ENCODE peak calls at places on chromosomes 7 and 10, in eight cellular contexts. Q, A, Y, X, J, M, W and S are unnamed samples.

GRCh38 chr7:91242097-91242846 is 22.0 kb upstream of the FZD1 start:
- DNase-seq in Q (no peak), A (peak), Y (no peak), X (peak), J (no peak), M (peak), W (no peak), S (peak)

GRCh38 chr7:36228039-36228438 is 75.0 kb downstream of the EEPD1 start:
- DNase-seq in Q (no peak), A (no peak), Y (no peak), X (no peak), J (no peak), M (no peak), W (no peak), S (no peak)

GRCh38 chr10:111598433-111599059 is 521.7 kb downstream of the ADRA2A start:
- DNase-seq in Q (no peak), A (peak), Y (peak), X (peak), J (no peak), M (peak), W (peak), S (peak)

GRCh38 chr7:92691578-92691977 is 101.4 kb upstream of the FAM133B start:
- DNase-seq in Q (no peak), A (peak), Y (peak), X (peak), J (no peak), M (peak), W (peak), S (peak)

GRCh38 chr7:112204072-112204775 is 2.0 kb downstream of the DOCK4 start:
- DNase-seq in Q (no peak), A (peak), Y (no peak), X (no peak), J (no peak), M (peak), W (peak), S (no peak)

GRCh38 chr10:91354166-91354565 is 56.0 kb upstream of the HECTD2 start:
- DNase-seq in Q (no peak), A (no peak), Y (no peak), X (no peak), J (no peak), M (no peak), W (no peak), S (no peak)

GRCh38 chr7:157047148-157047547 is 36.7 kb upstream of the MNX1 start:
- DNase-seq in Q (no peak), A (peak), Y (no peak), X (no peak), J (no peak), M (no peak), W (no peak), S (no peak)

GRCh38 chr10:112744525-112744924 is 205.5 kb upstream of the TCF7L2 start:
- DNase-seq in Q (no peak), A (no peak), Y (no peak), X (no peak), J (no peak), M (no peak), W (no peak), S (no peak)

GRCh38 chr10:82889703-82890102 is 1014.7 kb downstream of the NRG3 start:
- DNase-seq in Q (no peak), A (no peak), Y (no peak), X (no peak), J (no peak), M (no peak), W (no peak), S (no peak)

GRCh38 chr7:24435002-24435401 is 138.2 kb upstream of the PALS2 start:
- DNase-seq in Q (no peak), A (no peak), Y (no peak), X (no peak), J (no peak), M (no peak), W (no peak), S (no peak)

GRCh38 chr10:122746408-122746807 is 46.8 kb upstream of the C10orf120 start:
- DNase-seq in Q (no peak), A (peak), Y (no peak), X (no peak), J (no peak), M (no peak), W (no peak), S (no peak)

GRCh38 chr10:25017661-25018060 is 1.2 kb downstream of the THNSL1 start:
- DNase-seq in Q (no peak), A (no peak), Y (no peak), X (no peak), J (no peak), M (no peak), W (no peak), S (no peak)

GRCh38 chr10:126387931-126388911 is at the start of gene ADAM12:
- DNase-seq in Q (no peak), A (peak), Y (peak), X (peak), J (peak), M (peak), W (peak), S (peak)

GRCh38 chr10:115772606-115773005 is 500.4 kb downstream of the GFRA1 start:
- DNase-seq in Q (no peak), A (peak), Y (peak), X (peak), J (no peak), M (peak), W (no peak), S (peak)

GRCh38 chr10:97687785-97688781 is 1.0 kb upstream of the AVPI1 start:
- DNase-seq in Q (no peak), A (peak), Y (no peak), X (peak), J (no peak), M (peak), W (no peak), S (peak)

GRCh38 chr10:110457851-110458582 is 39.7 kb upstream of the DUSP5 start:
- DNase-seq in Q (no peak), A (no peak), Y (no peak), X (no peak), J (no peak), M (no peak), W (no peak), S (no peak)

GRCh38 chr10:5624701-5625100 is 41.7 kb downstream of the ASB13 start:
- DNase-seq in Q (no peak), A (no peak), Y (no peak), X (no peak), J (no peak), M (no peak), W (no peak), S (no peak)

GRCh38 chr10:63722537-63722936 is 201.3 kb downstream of the REEP3 start:
- DNase-seq in Q (no peak), A (no peak), Y (peak), X (peak), J (peak), M (peak), W (peak), S (peak)

GRCh38 chr7:51090411-51090810 is 226.2 kb downstream of the COBL start:
- DNase-seq in Q (no peak), A (no peak), Y (no peak), X (no peak), J (no peak), M (peak), W (no peak), S (no peak)

GRCh38 chr10:5293691-5294550 is 70.8 kb upstream of the UCN3 start:
- DNase-seq in Q (no peak), A (peak), Y (no peak), X (peak), J (peak), M (peak), W (peak), S (peak)

GRCh38 chr10:70729763-70730357 is 55.3 kb downstream of the TBATA start:
- DNase-seq in Q (no peak), A (no peak), Y (no peak), X (no peak), J (no peak), M (no peak), W (peak), S (no peak)

GRCh38 chr7:135333946-135334345 is 100.3 kb downstream of the STRA8 start:
- DNase-seq in Q (no peak), A (peak), Y (no peak), X (no peak), J (no peak), M (no peak), W (no peak), S (no peak)

GRCh38 chr10:128011059-128011979 is 104.4 kb downstream of the PTPRE start:
- DNase-seq in Q (peak), A (peak), Y (peak), X (peak), J (peak), M (peak), W (peak), S (peak)

GRCh38 chr10:75358835-75359421 is 42.6 kb downstream of the ZNF503 start:
- DNase-seq in Q (no peak), A (peak), Y (no peak), X (peak), J (no peak), M (peak), W (no peak), S (peak)

GRCh38 chr10:68049289-68050078 is 25.6 kb downstream of the HERC4 start:
- DNase-seq in Q (no peak), A (no peak), Y (no peak), X (no peak), J (no peak), M (no peak), W (no peak), S (no peak)

GRCh38 chr10:31426425-31426824 is 107.4 kb downstream of the ZEB1 start:
- DNase-seq in Q (no peak), A (peak), Y (peak), X (peak), J (no peak), M (peak), W (no peak), S (peak)

GRCh38 chr7:157425137-157425731 is 88.4 kb downstream of the DNAJB6 start:
- DNase-seq in Q (no peak), A (no peak), Y (no peak), X (no peak), J (peak), M (no peak), W (no peak), S (no peak)

GRCh38 chr7:47379629-47380324 is 202.1 kb downstream of the TNS3 start:
- DNase-seq in Q (no peak), A (peak), Y (peak), X (peak), J (peak), M (peak), W (peak), S (peak)

GRCh38 chr10:100705139-100705538 is 40.2 kb upstream of the PAX2 start:
- DNase-seq in Q (no peak), A (no peak), Y (no peak), X (no peak), J (no peak), M (no peak), W (no peak), S (no peak)

GRCh38 chr10:95792874-95793285 is 36.9 kb downstream of the ENTPD1 start:
- DNase-seq in Q (no peak), A (no peak), Y (peak), X (no peak), J (no peak), M (peak), W (no peak), S (peak)

GRCh38 chr10:117214401-117214800 is 17.1 kb downstream of the KCNK18 start:
- DNase-seq in Q (no peak), A (peak), Y (no peak), X (peak), J (no peak), M (peak), W (no peak), S (no peak)

GRCh38 chr7:77903597-77903996 is 105.0 kb downstream of the PHTF2 start:
- DNase-seq in Q (no peak), A (peak), Y (no peak), X (no peak), J (no peak), M (peak), W (peak), S (peak)

GRCh38 chr7:68020102-68020501 is 1023.5 kb downstream of the TYW1 start:
- DNase-seq in Q (no peak), A (no peak), Y (no peak), X (no peak), J (no peak), M (no peak), W (no peak), S (no peak)

GRCh38 chr10:47030191-47030698 is 119.0 kb downstream of the PTPN20 start:
- DNase-seq in Q (no peak), A (no peak), Y (no peak), X (no peak), J (peak), M (no peak), W (no peak), S (no peak)

GRCh38 chr10:73263948-73264347 is 11.5 kb upstream of the MRPS16 start:
- DNase-seq in Q (no peak), A (peak), Y (no peak), X (peak), J (no peak), M (peak), W (peak), S (peak)

GRCh38 chr10:102714621-102715455 is at the start of gene SFXN2:
- DNase-seq in Q (no peak), A (peak), Y (no peak), X (no peak), J (peak), M (no peak), W (no peak), S (no peak)